ENCODE peak calls at places on chromosomes 5 and 9, in five cellular contexts. H is A549, G is GM12878, U is HepG2, M is K562. S is an unnamed sample.

GRCh38 chr9:127937383-127938297 is at the start of gene DPM2:
- DNase-seq in H (peak; percentile 93), G (peak; percentile 62), U (peak; percentile 73), M (peak; percentile 90), S (peak; percentile 90)

GRCh38 chr5:366541-367357 is 45.2 kb downstream of the AHRR start:
- DNase-seq in H (no peak), G (no peak), U (no peak), M (no peak), S (peak; percentile 86)

GRCh38 chr5:131430794-131431193 is 166.9 kb downstream of the CDC42SE2 start:
- DNase-seq in H (no peak), G (no peak), U (no peak), M (no peak), S (no peak)

GRCh38 chr5:40570408-40571129 is 109.1 kb upstream of the PTGER4 start:
- DNase-seq in H (peak; percentile 8), G (peak; percentile 26), U (no peak), M (no peak), S (no peak)

GRCh38 chr9:110036286-110036685 is 171.7 kb downstream of the C9orf152 start:
- DNase-seq in H (no peak), G (no peak), U (no peak), M (no peak), S (no peak)

GRCh38 chr5:136729901-136730355 is 364.6 kb upstream of the TRPC7 start:
- DNase-seq in H (peak; percentile 28), G (no peak), U (no peak), M (peak; percentile 10), S (no peak)

GRCh38 chr5:2179861-2180260 is 297.1 kb upstream of the IRX4 start:
- DNase-seq in H (no peak), G (no peak), U (no peak), M (no peak), S (no peak)

GRCh38 chr9:83521017-83521810 is 17.0 kb downstream of the FRMD3 start:
- DNase-seq in H (no peak), G (no peak), U (no peak), M (no peak), S (no peak)

GRCh38 chr9:122122468-122122867 is 29.4 kb upstream of the TTLL11 start:
- DNase-seq in H (no peak), G (no peak), U (no peak), M (no peak), S (peak; percentile 19)

GRCh38 chr9:34428325-34428958 is 29.9 kb downstream of the FAM219A start:
- DNase-seq in H (no peak), G (no peak), U (peak; percentile 39), M (no peak), S (no peak)

GRCh38 chr9:89541798-89542197 is 43.9 kb upstream of the SEMA4D start:
- DNase-seq in H (no peak), G (no peak), U (no peak), M (no peak), S (peak; percentile 43)

GRCh38 chr5:140073296-140073695 is 30.2 kb upstream of the NRG2 start:
- DNase-seq in H (no peak), G (no peak), U (no peak), M (no peak), S (peak; percentile 15)

GRCh38 chr5:97498657-97499056 is 315.6 kb upstream of the RIOK2 start:
- DNase-seq in H (no peak), G (no peak), U (no peak), M (no peak), S (no peak)

GRCh38 chr9:108724669-108725068 is 131.1 kb downstream of the ACTL7B start:
- DNase-seq in H (no peak), G (no peak), U (no peak), M (no peak), S (peak; percentile 10)

GRCh38 chr5:138454121-138454520 is 11.2 kb upstream of the EGR1 start:
- DNase-seq in H (no peak), G (no peak), U (no peak), M (no peak), S (no peak)

GRCh38 chr5:98314262-98314661 is 459.2 kb upstream of the RGMB start:
- DNase-seq in H (no peak), G (no peak), U (no peak), M (no peak), S (no peak)

GRCh38 chr5:122101636-122102285 is 23.7 kb upstream of the LOX start:
- DNase-seq in H (no peak), G (no peak), U (peak; percentile 23), M (peak; percentile 29), S (peak; percentile 38)

GRCh38 chr5:156406023-156406422 is 79.1 kb downstream of the SGCD start:
- DNase-seq in H (no peak), G (no peak), U (no peak), M (no peak), S (no peak)

GRCh38 chr5:32254987-32255900 is 57.5 kb downstream of the MTMR12 start:
- DNase-seq in H (no peak), G (no peak), U (no peak), M (no peak), S (no peak)

GRCh38 chr9:13088734-13089427 is 190.6 kb downstream of the MPDZ start:
- DNase-seq in H (peak; percentile 70), G (no peak), U (peak; percentile 36), M (peak; percentile 47), S (peak; percentile 72)

GRCh38 chr9:92947268-92948031 is at the start of gene FGD3:
- DNase-seq in H (peak; percentile 37), G (no peak), U (no peak), M (no peak), S (peak; percentile 73)

GRCh38 chr9:5389109-5389732 is 48.5 kb downstream of the PLGRKT start:
- DNase-seq in H (no peak), G (peak; percentile 45), U (no peak), M (no peak), S (peak; percentile 96)

GRCh38 chr5:164868761-164869160 is 1363.3 kb downstream of the MAT2B start:
- DNase-seq in H (no peak), G (no peak), U (no peak), M (no peak), S (peak; percentile 51)

GRCh38 chr5:64331597-64332277 is 166.1 kb downstream of the RNF180 start:
- DNase-seq in H (no peak), G (no peak), U (no peak), M (no peak), S (no peak)

GRCh38 chr5:65480306-65480865 is 1.3 kb downstream of the ADAMTS6 start:
- DNase-seq in H (no peak), G (peak; percentile 24), U (peak; percentile 73), M (peak; percentile 11), S (peak; percentile 15)

GRCh38 chr9:86557063-86557766 is 203.0 kb upstream of the TUT7 start:
- DNase-seq in H (no peak), G (no peak), U (no peak), M (no peak), S (peak; percentile 18)

GRCh38 chr9:36031774-36032565 is 4.7 kb upstream of the RECK start:
- DNase-seq in H (no peak), G (no peak), U (no peak), M (no peak), S (no peak)

GRCh38 chr9:118017607-118018122 is 313.5 kb downstream of the TLR4 start:
- DNase-seq in H (no peak), G (no peak), U (no peak), M (no peak), S (no peak)

GRCh38 chr5:175344331-175345200 is 99.4 kb downstream of the DRD1 start:
- DNase-seq in H (peak; percentile 40), G (no peak), U (peak; percentile 11), M (no peak), S (no peak)

GRCh38 chr5:34687269-34688011 is 31.3 kb downstream of the RAI14 start:
- DNase-seq in H (peak; percentile 47), G (no peak), U (no peak), M (peak; percentile 62), S (no peak)

DNA sequence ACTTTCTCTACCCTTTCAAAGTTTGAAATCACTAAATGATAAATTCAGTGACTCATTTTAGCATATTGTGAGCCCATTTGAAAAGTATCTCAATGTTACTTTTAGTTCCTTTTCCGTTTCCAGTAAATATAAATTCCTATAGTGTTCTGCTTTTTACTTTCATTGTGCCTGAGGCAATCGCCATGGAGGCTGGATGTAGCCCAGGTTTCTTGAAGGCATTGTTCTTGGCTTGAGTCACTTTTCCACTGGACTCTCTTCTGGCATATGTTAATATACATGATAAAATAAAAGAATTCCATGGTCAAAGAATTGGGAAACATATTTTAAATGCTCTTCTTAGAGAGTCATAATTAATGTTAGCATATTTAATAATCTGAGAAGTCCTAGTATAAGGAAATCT is 327.0 kb downstream of the IZUMO3 start:
- DNase-seq in H (no peak), G (no peak), U (no peak), M (no peak), S (no peak)
- TF ChIP-seq MYC in H (no peak), G (no peak), U (no peak), M (no peak), S (no peak)

DNA sequence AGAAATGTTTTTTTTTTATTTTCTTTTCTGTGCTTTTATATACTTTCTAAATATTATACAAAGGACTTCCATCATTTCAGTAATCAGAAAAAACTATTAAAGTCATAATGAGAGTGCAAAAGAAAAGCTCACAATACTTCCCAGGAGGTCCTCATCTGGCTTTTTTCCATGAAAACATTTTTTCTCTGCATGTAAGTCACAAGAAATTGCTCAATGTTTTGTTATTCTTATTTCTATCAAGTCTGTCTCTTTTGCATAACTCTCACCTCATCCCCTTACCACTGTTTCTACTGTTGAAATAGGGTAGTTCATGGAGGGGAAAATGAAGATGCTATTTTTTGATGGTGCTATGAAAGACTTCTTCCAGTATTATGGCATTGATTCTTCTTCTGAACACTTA is 375.0 kb downstream of the TMEM232 start:
- DNase-seq in H (no peak), G (no peak), U (no peak), M (no peak), S (no peak)
- TF ChIP-seq MYC in H (no peak), G (no peak), U (no peak), M (no peak), S (no peak)

GRCh38 chr5:61816146-61816545 is 484.1 kb downstream of the ZSWIM6 start:
- DNase-seq in H (no peak), G (no peak), U (no peak), M (no peak), S (no peak)

GRCh38 chr5:61821561-61821960 is 484.4 kb upstream of the KIF2A start:
- DNase-seq in H (no peak), G (no peak), U (no peak), M (no peak), S (no peak)

GRCh38 chr5:61815343-61815742 is 483.3 kb downstream of the ZSWIM6 start:
- DNase-seq in H (no peak), G (no peak), U (no peak), M (no peak), S (no peak)

GRCh38 chr5:61816585-61817450 is 484.8 kb downstream of the ZSWIM6 start:
- DNase-seq in H (no peak), G (no peak), U (no peak), M (no peak), S (no peak)

GRCh38 chr5:61817472-61818326 is 485.6 kb downstream of the ZSWIM6 start:
- DNase-seq in H (peak; percentile 36), G (no peak), U (peak; percentile 5), M (peak; percentile 26), S (peak; percentile 14)
- TF ChIP-seq MYC in H (no peak), G (no peak), U (no peak), M (no peak), S (no peak)

DNA sequence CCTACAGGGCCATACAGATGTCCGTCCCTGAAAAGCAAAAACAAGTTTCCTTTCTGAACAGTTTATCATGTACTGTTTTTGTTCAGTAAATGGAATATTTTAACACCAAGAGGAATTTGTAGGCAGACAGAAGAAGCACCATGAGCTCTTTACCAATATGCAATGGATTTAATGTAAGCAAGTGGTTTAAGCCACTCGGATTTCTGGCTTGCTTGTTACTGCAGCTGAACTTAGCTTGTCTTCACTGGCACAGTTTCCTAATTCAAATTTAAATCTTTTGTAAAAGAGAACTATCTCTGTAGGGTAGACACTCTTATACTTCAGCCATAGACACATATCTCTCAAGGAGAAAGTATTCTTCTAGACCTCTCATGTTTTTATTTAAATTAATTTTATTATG is 12.7 kb upstream of the EBF1 start:
- DNase-seq in H (no peak), G (no peak), U (no peak), M (no peak), S (no peak)
- TF ChIP-seq MYC in H (no peak), G (no peak), U (no peak), M (no peak), S (no peak)